ENCODE peak calls at places on chromosomes 6 and 20, in five cellular contexts. D is IMR-90, J is H1, E is mesendoderm, A is H9. F is an unnamed sample.

GRCh38 chr6:151958332-151958731 is 150.8 kb downstream of the ESR1 start:
- DNase-seq in J (no peak), E (no peak), A (no peak), D (no peak), F (no peak)

GRCh38 chr6:109793015-109793414 is 101.9 kb downstream of the FIG4 start:
- DNase-seq in D (no peak), A (no peak), J (no peak), E (no peak), F (no peak)

GRCh38 chr20:58691773-58692578 is 624 bp upstream of the NPEPL1 start:
- DNase-seq in A (peak; percentile 58), D (no peak), J (no peak), E (peak; percentile 27), F (no peak)

GRCh38 chr20:54554006-54554405 is 78.6 kb downstream of the DOK5 start:
- DNase-seq in J (no peak), E (no peak), A (no peak), D (no peak), F (no peak)

GRCh38 chr20:33291830-33292355 is 8.9 kb downstream of the BPIFB1 start:
- DNase-seq in A (peak; percentile 86), E (peak; percentile 78), J (peak; percentile 57), D (no peak), F (peak; percentile 56)

GRCh38 chr6:118223316-118223715 is 316.3 kb downstream of the SLC35F1 start:
- DNase-seq in A (no peak), E (no peak), D (no peak), J (no peak), F (no peak)

GRCh38 chr6:22825210-22825609 is 255.8 kb downstream of the HDGFL1 start:
- DNase-seq in A (no peak), D (no peak), J (no peak), E (no peak), F (no peak)

GRCh38 chr20:18831830-18832229 is 18.2 kb downstream of the SCP2D1 start:
- DNase-seq in A (no peak), D (peak; percentile 51), J (no peak), E (no peak), F (no peak)

GRCh38 chr6:13357551-13358075 is 29.3 kb upstream of the TBC1D7 start:
- DNase-seq in E (no peak), J (no peak), A (peak; percentile 52), D (peak; percentile 77), F (no peak)

GRCh38 chr6:156848533-156848932 is 71.4 kb downstream of the ARID1B start:
- DNase-seq in E (no peak), D (no peak), A (no peak), J (no peak), F (no peak)

GRCh38 chr6:48135352-48136084 is 24.5 kb upstream of the PTCHD4 start:
- DNase-seq in J (no peak), A (no peak), E (peak; percentile 58), D (peak; percentile 4), F (no peak)

GRCh38 chr6:46042355-46042999 is 26.8 kb upstream of the CLIC5 start:
- DNase-seq in J (no peak), E (peak; percentile 81), D (peak; percentile 11), A (peak; percentile 50), F (peak; percentile 21)

GRCh38 chr6:26286168-26286854 is 78.7 kb upstream of the BTN3A2 start:
- DNase-seq in E (peak; percentile 62), D (peak; percentile 68), J (no peak), A (peak; percentile 56), F (peak; percentile 75)

GRCh38 chr6:26280409-26280808 is 84.6 kb upstream of the BTN3A2 start:
- DNase-seq in J (no peak), D (no peak), E (no peak), A (no peak), F (no peak)

GRCh38 chr6:26288155-26288554 is 76.8 kb upstream of the BTN3A2 start:
- DNase-seq in A (no peak), E (no peak), D (no peak), J (no peak), F (no peak)

GRCh38 chr6:26285143-26286134 is 79.6 kb upstream of the BTN3A2 start:
- DNase-seq in J (peak; percentile 100), A (peak; percentile 97), E (peak; percentile 100), D (peak; percentile 99), F (peak; percentile 98)

GRCh38 chr6:26284537-26285142 is 80.4 kb upstream of the BTN3A2 start:
- DNase-seq in A (peak; percentile 56), E (peak; percentile 87), D (peak; percentile 74), J (no peak), F (no peak)
- H4K8ac ChIP-seq in A (no peak overlapping the region), E (no peak overlapping the region), D (peak overlapping the region; percentile 2), J (peak overlapping the region; percentile 82), F (no peak overlapping the region)

GRCh38 chr6:86153529-86153928 is 510.8 kb upstream of the SYNCRIP start:
- DNase-seq in A (no peak), J (no peak), D (no peak), E (no peak), F (no peak)
- H3K23ac ChIP-seq in A (no peak overlapping the region), J (no peak overlapping the region), D (no peak overlapping the region), E (no peak overlapping the region), F (no peak overlapping the region)

GRCh38 chr6:34084591-34085280 is 61.2 kb downstream of the GRM4 start:
- DNase-seq in A (no peak), D (no peak), E (no peak), J (no peak), F (no peak)

GRCh38 chr6:34082816-34083215 is 63.1 kb downstream of the GRM4 start:
- DNase-seq in A (no peak), E (peak; percentile 65), D (no peak), J (no peak), F (no peak)

GRCh38 chr6:34079899-34080298 is 66.0 kb downstream of the GRM4 start:
- DNase-seq in J (no peak), A (no peak), D (no peak), E (no peak), F (no peak)

GRCh38 chr6:34083227-34083889 is 62.5 kb downstream of the GRM4 start:
- DNase-seq in E (no peak), J (no peak), A (no peak), D (no peak), F (no peak)

GRCh38 chr6:34082348-34082747 is 63.5 kb downstream of the GRM4 start:
- DNase-seq in D (no peak), E (no peak), A (no peak), J (no peak), F (no peak)
- H3K18ac ChIP-seq in D (no peak overlapping the region), E (no peak overlapping the region), A (no peak overlapping the region), J (no peak overlapping the region), F (peak overlapping the region; percentile 30)

GRCh38 chr6:88339816-88340215 is 173.7 kb upstream of the CNR1 start:
- DNase-seq in D (no peak), E (no peak), A (no peak), J (no peak), F (no peak)
- H4K8ac ChIP-seq in D (no peak overlapping the region), E (no peak overlapping the region), A (no peak overlapping the region), J (no peak overlapping the region), F (no peak overlapping the region)

GRCh38 chr20:41204304-41205265 is 67.2 kb downstream of the PLCG1 start:
- DNase-seq in D (no peak), J (no peak), A (no peak), E (no peak), F (no peak)
- H3K23ac ChIP-seq in D (no peak overlapping the region), J (no peak overlapping the region), A (no peak overlapping the region), E (no peak overlapping the region), F (peak overlapping the region; percentile 65)

GRCh38 chr6:150539568-150539967 is 60.1 kb upstream of the PLEKHG1 start:
- DNase-seq in J (no peak), D (no peak), A (no peak), E (no peak), F (no peak)
- H3K18ac ChIP-seq in J (no peak overlapping the region), D (no peak overlapping the region), A (no peak overlapping the region), E (no peak overlapping the region), F (no peak overlapping the region)

GRCh38 chr6:33772902-33773472 is 15.9 kb downstream of the LEMD2 start:
- DNase-seq in D (no peak), A (no peak), J (no peak), E (no peak), F (no peak)

GRCh38 chr6:33772114-33772830 is 16.7 kb downstream of the LEMD2 start:
- DNase-seq in E (no peak), A (no peak), J (no peak), D (peak; percentile 30), F (no peak)

GRCh38 chr6:33770116-33770832 is 18.7 kb downstream of the LEMD2 start:
- DNase-seq in D (no peak), E (no peak), J (no peak), A (no peak), F (no peak)

GRCh38 chr6:33770833-33771341 is 18.0 kb downstream of the LEMD2 start:
- DNase-seq in A (no peak), J (no peak), E (no peak), D (no peak), F (no peak)

GRCh38 chr6:33771342-33772113 is 17.4 kb downstream of the LEMD2 start:
- DNase-seq in E (peak; percentile 96), A (peak; percentile 92), D (peak; percentile 96), J (peak; percentile 86), F (peak; percentile 77)
- H4K8ac ChIP-seq in E (no peak overlapping the region), A (no peak overlapping the region), D (peak overlapping the region; percentile 93), J (peak overlapping the region; percentile 92), F (no peak overlapping the region)

GRCh38 chr20:2703716-2704475 is 11.3 kb downstream of the EBF4 start:
- DNase-seq in A (no peak), J (no peak), D (no peak), E (no peak), F (no peak)
- H3K23ac ChIP-seq in A (no peak overlapping the region), J (no peak overlapping the region), D (no peak overlapping the region), E (no peak overlapping the region), F (no peak overlapping the region)

GRCh38 chr6:110876170-110876773 is 1.7 kb downstream of the AMD1 start:
- DNase-seq in J (peak; percentile 56), D (peak; percentile 90), A (peak; percentile 90), E (peak; percentile 96), F (peak; percentile 86)
- H3K18ac ChIP-seq in J (no peak overlapping the region), D (no peak overlapping the region), A (peak overlapping the region; percentile 64), E (peak overlapping the region; percentile 57), F (peak overlapping the region; percentile 97)